ENCODE peak calls at places on chromosomes 3 and 15, in eight cellular contexts. One of them, this sample, is unnamed.
A peak's percentile ranks its signal among the peaks of the same experiment; 100 is the strongest.

GRCh38 chr3:48404440-48405342 is 25.2 kb downstream of the PLXNB1 start:
- DNase-seq in right lobe of liver: no peak
- DNase-seq in GM12891: peak; percentile 6
- DNase-seq in body of pancreas: peak; percentile 7
- DNase-seq in transverse colon: no peak
- DNase-seq in A549: no peak
- DNase-seq in uterus: peak; percentile 12
- DNase-seq in H1: no peak
- DNase-seq in this sample: peak; percentile 85

GRCh38 chr3:56125358-56126005 is 342.8 kb downstream of the ERC2 start:
- DNase-seq in right lobe of liver: no peak
- DNase-seq in GM12891: no peak
- DNase-seq in body of pancreas: no peak
- DNase-seq in transverse colon: no peak
- DNase-seq in A549: peak; percentile 40
- DNase-seq in uterus: peak; percentile 27
- DNase-seq in H1: no peak
- DNase-seq in this sample: no peak

GRCh38 chr15:90871097-90871715 is 2.8 kb downstream of the FURIN start:
- DNase-seq in right lobe of liver: no peak
- DNase-seq in GM12891: no peak
- DNase-seq in body of pancreas: no peak
- DNase-seq in transverse colon: peak; percentile 41
- DNase-seq in A549: no peak
- DNase-seq in uterus: peak; percentile 31
- DNase-seq in H1: peak; percentile 66
- DNase-seq in this sample: no peak

GRCh38 chr3:187955076-187955952 is 198.6 kb upstream of the LPP start:
- DNase-seq in right lobe of liver: peak; percentile 64
- DNase-seq in GM12891: no peak
- DNase-seq in body of pancreas: no peak
- DNase-seq in transverse colon: no peak
- DNase-seq in A549: peak; percentile 25
- DNase-seq in uterus: peak; percentile 34
- DNase-seq in H1: no peak
- DNase-seq in this sample: peak; percentile 55

GRCh38 chr3:111733154-111733553 is 125.9 kb upstream of the PHLDB2 start:
- DNase-seq in right lobe of liver: no peak
- DNase-seq in GM12891: no peak
- DNase-seq in body of pancreas: peak; percentile 45
- DNase-seq in transverse colon: no peak
- DNase-seq in A549: no peak
- DNase-seq in uterus: no peak
- DNase-seq in H1: no peak
- DNase-seq in this sample: no peak

GRCh38 chr15:56765252-56765651 is 31.9 kb upstream of the ZNF280D start:
- DNase-seq in right lobe of liver: no peak
- DNase-seq in GM12891: no peak
- DNase-seq in body of pancreas: no peak
- DNase-seq in transverse colon: no peak
- DNase-seq in A549: no peak
- DNase-seq in uterus: peak; percentile 22
- DNase-seq in H1: no peak
- DNase-seq in this sample: no peak

GRCh38 chr3:49802719-49803463 is at the start of gene INKA1:
- DNase-seq in right lobe of liver: peak; percentile 93
- DNase-seq in GM12891: peak; percentile 91
- DNase-seq in body of pancreas: peak; percentile 90
- DNase-seq in transverse colon: peak; percentile 93
- DNase-seq in A549: peak; percentile 70
- DNase-seq in uterus: peak; percentile 91
- DNase-seq in H1: peak; percentile 94
- DNase-seq in this sample: peak; percentile 88

GRCh38 chr15:39828374-39828931 is 45.8 kb upstream of the FSIP1 start:
- DNase-seq in right lobe of liver: peak; percentile 65
- DNase-seq in GM12891: no peak
- DNase-seq in body of pancreas: peak; percentile 20
- DNase-seq in transverse colon: peak; percentile 40
- DNase-seq in A549: no peak
- DNase-seq in uterus: no peak
- DNase-seq in H1: no peak
- DNase-seq in this sample: no peak

GRCh38 chr15:78087944-78088772 is 4.2 kb upstream of the SH2D7 start:
- DNase-seq in right lobe of liver: no peak
- DNase-seq in GM12891: no peak
- DNase-seq in body of pancreas: no peak
- DNase-seq in transverse colon: peak; percentile 35
- DNase-seq in A549: no peak
- DNase-seq in uterus: no peak
- DNase-seq in H1: no peak
- DNase-seq in this sample: no peak

GRCh38 chr3:33035596-33035995 is 61.4 kb downstream of the GLB1 start:
- DNase-seq in right lobe of liver: no peak
- DNase-seq in GM12891: no peak
- DNase-seq in body of pancreas: no peak
- DNase-seq in transverse colon: no peak
- DNase-seq in A549: no peak
- DNase-seq in uterus: no peak
- DNase-seq in H1: no peak
- DNase-seq in this sample: no peak

GRCh38 chr3:154779571-154779970 is 300.5 kb upstream of the MME start:
- DNase-seq in right lobe of liver: no peak
- DNase-seq in GM12891: no peak
- DNase-seq in body of pancreas: no peak
- DNase-seq in transverse colon: no peak
- DNase-seq in A549: no peak
- DNase-seq in uterus: no peak
- DNase-seq in H1: no peak
- DNase-seq in this sample: no peak

GRCh38 chr3:38916706-38917105 is 100.7 kb upstream of the SCN10A start:
- DNase-seq in right lobe of liver: no peak
- DNase-seq in GM12891: no peak
- DNase-seq in body of pancreas: no peak
- DNase-seq in transverse colon: no peak
- DNase-seq in A549: no peak
- DNase-seq in uterus: no peak
- DNase-seq in H1: no peak
- DNase-seq in this sample: no peak

GRCh38 chr3:127551971-127552370 is 38.6 kb downstream of the TPRA1 start:
- DNase-seq in right lobe of liver: no peak
- DNase-seq in GM12891: no peak
- DNase-seq in body of pancreas: no peak
- DNase-seq in transverse colon: no peak
- DNase-seq in A549: no peak
- DNase-seq in uterus: no peak
- DNase-seq in H1: no peak
- DNase-seq in this sample: no peak

GRCh38 chr15:61327019-61327631 is 98.0 kb upstream of the RORA start:
- DNase-seq in right lobe of liver: no peak
- DNase-seq in GM12891: peak; percentile 5
- DNase-seq in body of pancreas: no peak
- DNase-seq in transverse colon: no peak
- DNase-seq in A549: no peak
- DNase-seq in uterus: no peak
- DNase-seq in H1: no peak
- DNase-seq in this sample: peak; percentile 21

GRCh38 chr3:58197588-58197987 is 13.2 kb downstream of the DNASE1L3 start:
- DNase-seq in right lobe of liver: no peak
- DNase-seq in GM12891: no peak
- DNase-seq in body of pancreas: no peak
- DNase-seq in transverse colon: no peak
- DNase-seq in A549: no peak
- DNase-seq in uterus: no peak
- DNase-seq in H1: no peak
- DNase-seq in this sample: no peak

GRCh38 chr3:61876797-61877196 is 315.4 kb downstream of the PTPRG start:
- DNase-seq in right lobe of liver: no peak
- DNase-seq in GM12891: no peak
- DNase-seq in body of pancreas: no peak
- DNase-seq in transverse colon: no peak
- DNase-seq in A549: no peak
- DNase-seq in uterus: no peak
- DNase-seq in H1: no peak
- DNase-seq in this sample: no peak

GRCh38 chr3:126480251-126480650 is 4.6 kb upstream of the ZXDC start:
- DNase-seq in right lobe of liver: peak; percentile 52
- DNase-seq in GM12891: no peak
- DNase-seq in body of pancreas: no peak
- DNase-seq in transverse colon: no peak
- DNase-seq in A549: no peak
- DNase-seq in uterus: no peak
- DNase-seq in H1: no peak
- DNase-seq in this sample: no peak

GRCh38 chr15:65512807-65513416 is 4.6 kb downstream of the DPP8 start:
- DNase-seq in right lobe of liver: no peak
- DNase-seq in GM12891: no peak
- DNase-seq in body of pancreas: peak; percentile 35
- DNase-seq in transverse colon: no peak
- DNase-seq in A549: no peak
- DNase-seq in uterus: peak; percentile 91
- DNase-seq in H1: no peak
- DNase-seq in this sample: no peak

GRCh38 chr3:16441306-16441898 is 72.1 kb downstream of the RFTN1 start:
- DNase-seq in right lobe of liver: no peak
- DNase-seq in GM12891: no peak
- DNase-seq in body of pancreas: no peak
- DNase-seq in transverse colon: no peak
- DNase-seq in A549: no peak
- DNase-seq in uterus: no peak
- DNase-seq in H1: no peak
- DNase-seq in this sample: no peak

GRCh38 chr3:113153499-113154107 is 57.8 kb upstream of the BOC start:
- DNase-seq in right lobe of liver: no peak
- DNase-seq in GM12891: no peak
- DNase-seq in body of pancreas: no peak
- DNase-seq in transverse colon: no peak
- DNase-seq in A549: no peak
- DNase-seq in uterus: no peak
- DNase-seq in H1: no peak
- DNase-seq in this sample: no peak

GRCh38 chr3:11636372-11636760 is 7.3 kb downstream of the VGLL4 start:
- DNase-seq in right lobe of liver: no peak
- DNase-seq in GM12891: no peak
- DNase-seq in body of pancreas: no peak
- DNase-seq in transverse colon: no peak
- DNase-seq in A549: no peak
- DNase-seq in uterus: no peak
- DNase-seq in H1: no peak
- DNase-seq in this sample: no peak

GRCh38 chr3:168096210-168096795 is 579 bp upstream of the GOLIM4 start:
- DNase-seq in right lobe of liver: peak; percentile 71
- DNase-seq in GM12891: peak; percentile 31
- DNase-seq in body of pancreas: peak; percentile 68
- DNase-seq in transverse colon: peak; percentile 62
- DNase-seq in A549: peak; percentile 67
- DNase-seq in uterus: no peak
- DNase-seq in H1: no peak
- DNase-seq in this sample: peak; percentile 86

GRCh38 chr3:176872771-176873209 is 324.5 kb downstream of the TBL1XR1 start:
- DNase-seq in right lobe of liver: no peak
- DNase-seq in GM12891: peak; percentile 2
- DNase-seq in body of pancreas: peak; percentile 63
- DNase-seq in transverse colon: peak; percentile 50
- DNase-seq in A549: no peak
- DNase-seq in uterus: no peak
- DNase-seq in H1: peak; percentile 68
- DNase-seq in this sample: peak; percentile 24

GRCh38 chr3:71582612-71583568 is 638 bp downstream of the FOXP1 start:
- DNase-seq in right lobe of liver: peak; percentile 84
- DNase-seq in GM12891: no peak
- DNase-seq in body of pancreas: peak; percentile 81
- DNase-seq in transverse colon: peak; percentile 85
- DNase-seq in A549: no peak
- DNase-seq in uterus: peak; percentile 69
- DNase-seq in H1: peak; percentile 77
- DNase-seq in this sample: peak; percentile 64
- TF ChIP-seq POLR2A in right lobe of liver: no peak
- TF ChIP-seq POLR2A in GM12891: no peak
- TF ChIP-seq POLR2A in body of pancreas: no peak
- TF ChIP-seq POLR2A in transverse colon: no peak
- TF ChIP-seq POLR2A in A549: no peak
- TF ChIP-seq POLR2A in uterus: no peak
- TF ChIP-seq POLR2A in H1: no peak
- TF ChIP-seq POLR2A in this sample: no peak

DNA sequence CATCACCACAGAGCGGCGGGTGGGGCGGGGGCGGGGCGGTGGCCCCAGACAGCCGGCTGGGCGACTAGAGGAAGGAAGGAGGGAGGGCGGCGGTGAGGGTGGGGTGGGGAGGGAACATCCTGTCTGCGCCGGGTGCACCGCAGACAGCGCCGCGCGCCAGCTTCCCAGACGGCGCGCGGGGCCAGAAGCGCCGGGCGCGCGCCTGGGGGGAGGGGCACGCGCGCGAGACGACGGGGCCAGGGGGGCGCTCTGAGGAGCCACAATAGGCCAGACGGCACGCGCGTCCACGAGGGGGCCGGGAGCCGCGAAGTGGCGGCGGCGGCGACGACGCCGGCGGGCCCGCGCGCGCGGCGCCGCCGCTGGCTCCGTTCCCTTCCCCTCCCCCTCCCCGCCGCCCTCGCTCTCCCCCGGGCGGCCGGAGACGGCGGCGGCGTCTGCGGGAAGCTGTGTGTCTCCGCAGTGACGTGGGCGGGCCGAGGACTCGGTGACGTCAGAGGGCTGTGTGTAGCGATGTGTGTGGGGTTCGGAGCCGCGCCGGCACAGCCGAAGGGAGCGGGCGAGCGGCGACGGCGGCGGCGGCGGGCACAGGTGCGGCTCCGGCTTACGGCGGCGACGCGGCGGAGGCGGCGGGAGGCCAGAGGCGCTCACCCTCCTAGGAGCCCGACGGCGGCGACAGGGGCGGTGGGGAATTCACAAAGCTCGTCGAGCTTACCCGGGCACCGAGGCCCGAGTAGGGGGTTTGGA is at the start of gene SKIL:
- DNase-seq in right lobe of liver: peak; percentile 98
- DNase-seq in GM12891: peak; percentile 61
- DNase-seq in body of pancreas: peak; percentile 98
- DNase-seq in transverse colon: peak; percentile 98
- DNase-seq in A549: peak; percentile 80
- DNase-seq in uterus: peak; percentile 98
- DNase-seq in H1: peak; percentile 91
- DNase-seq in this sample: peak; percentile 97
- TF ChIP-seq POLR2A in right lobe of liver: peak; percentile 92
- TF ChIP-seq POLR2A in GM12891: no peak
- TF ChIP-seq POLR2A in body of pancreas: peak; percentile 83
- TF ChIP-seq POLR2A in transverse colon: peak; percentile 72
- TF ChIP-seq POLR2A in A549: peak; percentile 74
- TF ChIP-seq POLR2A in uterus: peak; percentile 68
- TF ChIP-seq POLR2A in H1: peak; percentile 61
- TF ChIP-seq POLR2A in this sample: no peak

GRCh38 chr3:44954962-44955361 is 21.0 kb downstream of the ZDHHC3 start:
- DNase-seq in right lobe of liver: no peak
- DNase-seq in GM12891: peak; percentile 30
- DNase-seq in body of pancreas: no peak
- DNase-seq in transverse colon: no peak
- DNase-seq in A549: no peak
- DNase-seq in uterus: no peak
- DNase-seq in H1: no peak
- DNase-seq in this sample: peak; percentile 27
- TF ChIP-seq POLR2A in right lobe of liver: no peak
- TF ChIP-seq POLR2A in GM12891: no peak
- TF ChIP-seq POLR2A in body of pancreas: no peak
- TF ChIP-seq POLR2A in transverse colon: no peak
- TF ChIP-seq POLR2A in A549: no peak
- TF ChIP-seq POLR2A in uterus: no peak
- TF ChIP-seq POLR2A in H1: no peak
- TF ChIP-seq POLR2A in this sample: no peak

GRCh38 chr3:4989649-4989966 is 10.4 kb downstream of the BHLHE40 start:
- DNase-seq in right lobe of liver: no peak
- DNase-seq in GM12891: no peak
- DNase-seq in body of pancreas: no peak
- DNase-seq in transverse colon: no peak
- DNase-seq in A549: no peak
- DNase-seq in uterus: no peak
- DNase-seq in H1: no peak
- DNase-seq in this sample: no peak
- TF ChIP-seq POLR2A in right lobe of liver: no peak
- TF ChIP-seq POLR2A in GM12891: no peak
- TF ChIP-seq POLR2A in body of pancreas: no peak
- TF ChIP-seq POLR2A in transverse colon: no peak
- TF ChIP-seq POLR2A in A549: no peak
- TF ChIP-seq POLR2A in uterus: no peak
- TF ChIP-seq POLR2A in H1: no peak
- TF ChIP-seq POLR2A in this sample: no peak